ENCODE peak calls at places on chromosomes 2 and 18, in eight cellular contexts. U is naive thymus-derived CD8-positive, alpha-beta T cell; G is hypothalamus; W is GM03348; I is activated naive CD4-positive, alpha-beta T cell treated with anti-CD3 and anti-CD28 coated beads, Interleukin-2, amount 10 ng/mL, durations not matched to agents 7 days and 5 days; P is fibroblast of lung; Z is NCI-H1105; M is activated CD4-positive, alpha-beta memory T cell treated with anti-CD3 and anti-CD28 coated beads for 36 hours. B is an unnamed sample.

GRCh38 chr2:33552758-33553461 is 46.2 kb downstream of the FAM98A start:
- DNase-seq in Z (no peak), I (no peak), G (no peak), U (no peak), M (no peak), W (no peak), P (peak), B (no peak)

GRCh38 chr2:225400546-225400945 is 1.0 kb downstream of the NYAP2 start:
- DNase-seq in U (no peak), I (no peak), P (no peak), G (no peak), M (no peak), W (no peak), Z (no peak), B (no peak)

GRCh38 chr2:171792157-171792556 is 101.9 kb downstream of the SLC25A12 start:
- DNase-seq in W (no peak), M (no peak), G (no peak), Z (no peak), U (no peak), P (no peak), I (no peak), B (no peak)

GRCh38 chr2:171735991-171736710 is 48.9 kb downstream of the DYNC1I2 start:
- DNase-seq in P (no peak), M (no peak), I (no peak), G (no peak), Z (no peak), W (no peak), U (no peak), B (no peak)

GRCh38 chr2:219676586-219676985 is 49.2 kb downstream of the SLC4A3 start:
- DNase-seq in W (no peak), U (no peak), G (no peak), M (no peak), I (no peak), P (no peak), Z (no peak), B (no peak)

GRCh38 chr2:224749136-224749535 is 33.0 kb upstream of the CCDC195 start:
- DNase-seq in P (peak), I (no peak), Z (no peak), G (no peak), U (no peak), W (no peak), M (no peak), B (no peak)

GRCh38 chr2:62217980-62218379 is 22.1 kb downstream of the B3GNT2 start:
- DNase-seq in G (no peak), M (no peak), U (no peak), P (peak), I (no peak), Z (no peak), W (peak), B (no peak)

GRCh38 chr18:76496200-76496890 is 1.3 kb upstream of the ZNF516 start:
- DNase-seq in P (peak), U (peak), G (no peak), W (peak), Z (no peak), M (peak), I (peak), B (peak)

GRCh38 chr2:150296795-150297546 is 190.5 kb downstream of the RND3 start:
- DNase-seq in P (peak), I (no peak), G (no peak), Z (peak), M (no peak), U (no peak), W (peak), B (no peak)

GRCh38 chr2:219991116-219991515 is 363.7 kb downstream of the SLC4A3 start:
- DNase-seq in G (no peak), P (no peak), Z (no peak), I (no peak), W (no peak), U (no peak), M (no peak), B (no peak)

GRCh38 chr2:173264603-173265366 is 89.9 kb upstream of the CDCA7 start:
- DNase-seq in P (no peak), U (peak), I (peak), W (no peak), Z (no peak), G (no peak), M (peak), B (no peak)

GRCh38 chr2:160368988-160369935 is 124.3 kb downstream of the RBMS1 start:
- DNase-seq in G (no peak), U (no peak), M (no peak), Z (no peak), W (peak), I (no peak), P (peak), B (no peak)

GRCh38 chr18:11502368-11502767 is 107.0 kb upstream of the SLC35G4 start:
- DNase-seq in G (no peak), U (no peak), M (no peak), Z (no peak), P (peak), W (no peak), I (no peak), B (no peak)

GRCh38 chr2:100580474-100581264 is 17.9 kb downstream of the PDCL3 start:
- DNase-seq in U (peak), G (peak), I (peak), W (no peak), Z (no peak), P (no peak), M (peak), B (peak)

GRCh38 chr2:235570256-235570655 is 76.4 kb downstream of the AGAP1 start:
- DNase-seq in I (no peak), Z (no peak), W (peak), G (no peak), P (peak), M (no peak), U (no peak), B (no peak)

GRCh38 chr2:23622966-23623665 is 238.1 kb downstream of the KLHL29 start:
- DNase-seq in M (no peak), I (no peak), U (no peak), W (no peak), P (no peak), Z (no peak), G (no peak), B (no peak)

GRCh38 chr2:46990231-46990588 is 74.6 kb upstream of the MCFD2 start:
- DNase-seq in G (no peak), P (no peak), U (no peak), M (no peak), Z (no peak), W (no peak), I (no peak), B (no peak)

GRCh38 chr2:234500394-234501006 is 3.6 kb upstream of the ARL4C start:
- DNase-seq in P (peak), G (no peak), M (peak), W (peak), I (peak), U (peak), Z (peak), B (peak)

GRCh38 chr2:68994864-68995263 is 18.1 kb upstream of the ANTXR1 start:
- DNase-seq in M (no peak), I (no peak), U (no peak), Z (no peak), W (peak), G (no peak), P (peak), B (no peak)

GRCh38 chr2:132811148-132811915 is 141.3 kb upstream of the LYPD1 start:
- DNase-seq in I (no peak), Z (no peak), P (no peak), G (no peak), M (no peak), U (no peak), W (no peak), B (no peak)

GRCh38 chr2:99404039-99404799 is 67.0 kb downstream of the EIF5B start:
- DNase-seq in I (no peak), G (no peak), M (no peak), W (no peak), U (no peak), Z (no peak), P (no peak), B (no peak)

GRCh38 chr18:57437433-57437781 is 2.2 kb downstream of the ONECUT2 start:
- DNase-seq in Z (peak), I (no peak), M (no peak), P (no peak), G (no peak), W (no peak), U (no peak), B (no peak)

GRCh38 chr18:13381907-13382682 is 163.5 kb downstream of the LDLRAD4 start:
- DNase-seq in Z (no peak), P (peak), U (peak), I (peak), G (no peak), M (peak), W (peak), B (no peak)